ENCODE peak calls at places on chromosomes 11 and 22, in nine cellular contexts. H is adipocyte, X is amniotic stem cell, O is kidney, I is ovary, E is Caco-2, W is thoracic aorta, T is skeletal muscle cell, S is NCI-H1092. F is an unnamed sample.

GRCh38 chr11:79312591-79313267 is 128.1 kb downstream of the TENM4 start:
- DNase-seq in H (peak), T (peak), S (peak), I (no peak), W (no peak), X (no peak), O (no peak), E (no peak), F (no peak)

GRCh38 chr11:77821349-77821851 is 456 bp downstream of the AAMDC start:
- DNase-seq in O (peak), E (no peak), I (peak), W (no peak), T (no peak), S (no peak), H (peak), X (no peak), F (peak)

GRCh38 chr11:102109896-102110760 is at the start of gene YAP1:
- DNase-seq in T (peak), I (peak), W (peak), O (peak), X (peak), H (peak), E (peak), S (no peak), F (peak)

GRCh38 chr22:36398602-36399472 is 11.1 kb upstream of the MYH9 start:
- DNase-seq in W (no peak), O (no peak), I (no peak), E (no peak), X (no peak), S (no peak), H (peak), T (no peak), F (peak)

GRCh38 chr11:61954106-61955030 is 4.2 kb downstream of the BEST1 start:
- DNase-seq in H (no peak), I (no peak), W (no peak), E (no peak), S (no peak), O (no peak), X (no peak), T (no peak), F (no peak)

GRCh38 chr11:10351768-10352641 is 47.1 kb downstream of the ADM start:
- DNase-seq in X (peak), T (no peak), I (peak), O (no peak), E (no peak), W (peak), S (peak), H (peak), F (peak)

GRCh38 chr11:22829231-22830081 is at the start of gene SVIP:
- DNase-seq in W (peak), T (peak), X (peak), S (peak), H (peak), O (peak), E (peak), I (peak), F (peak)

GRCh38 chr11:118198370-118198769 is 21.9 kb upstream of the SCN2B start:
- DNase-seq in O (peak), S (peak), X (peak), W (peak), T (no peak), I (peak), E (peak), H (peak), F (peak)

GRCh38 chr11:103566116-103566515 is 456.9 kb downstream of the DYNC2H1 start:
- DNase-seq in I (no peak), S (no peak), E (no peak), W (no peak), X (no peak), O (no peak), T (no peak), H (no peak), F (no peak)

GRCh38 chr11:34145847-34146381 is 40.5 kb downstream of the NAT10 start:
- DNase-seq in H (no peak), T (no peak), O (no peak), S (no peak), I (no peak), E (no peak), W (no peak), X (no peak), F (no peak)

GRCh38 chr11:15911377-15912044 is 444.8 kb downstream of the SOX6 start:
- DNase-seq in H (peak), O (no peak), W (no peak), E (no peak), X (no peak), T (peak), S (peak), I (peak), F (no peak)

F was measured in GM03348.